ENCODE peak calls at places on chromosome 14, in six cellular contexts. P is HCT116, Q is HepG2, K is K562, F is H1, D is GM12878. M is an unnamed sample.

GRCh38 chr14:35632276-35633071 is 98.5 kb downstream of the INSM2 start:
- DNase-seq in P (no peak), Q (no peak), K (no peak), F (no peak), D (no peak), M (no peak)

GRCh38 chr14:69260979-69261605 is 1.1 kb downstream of the GALNT16 start:
- DNase-seq in P (no peak), Q (no peak), K (peak; percentile 73), F (no peak), D (no peak), M (no peak)

GRCh38 chr14:90274808-90275454 is 18.6 kb downstream of the PSMC1 start:
- DNase-seq in P (no peak), Q (no peak), K (no peak), F (no peak), D (no peak), M (no peak)

GRCh38 chr14:87813211-87813610 is 179.8 kb downstream of the GALC start:
- DNase-seq in P (no peak), Q (no peak), K (no peak), F (no peak), D (no peak), M (no peak)

GRCh38 chr14:39488600-39488999 is 56.4 kb upstream of the FBXO33 start:
- DNase-seq in P (no peak), Q (no peak), K (no peak), F (no peak), D (no peak), M (peak; percentile 57)

GRCh38 chr14:59836116-59836515 is 34.5 kb downstream of the RTN1 start:
- DNase-seq in P (no peak), Q (no peak), K (no peak), F (no peak), D (no peak), M (no peak)

GRCh38 chr14:104681689-104682074 is 7.7 kb upstream of the INF2 start:
- DNase-seq in P (no peak), Q (peak; percentile 46), K (no peak), F (peak; percentile 82), D (no peak), M (peak; percentile 71)

GRCh38 chr14:72419226-72419625 is 474.7 kb downstream of the DPF3 start:
- DNase-seq in P (no peak), Q (no peak), K (no peak), F (no peak), D (no peak), M (no peak)

GRCh38 chr14:94751321-94751720 is 18.6 kb downstream of the GSC start:
- DNase-seq in P (no peak), Q (no peak), K (no peak), F (no peak), D (no peak), M (no peak)

GRCh38 chr14:92575061-92575772 is 61.6 kb downstream of the RIN3 start:
- DNase-seq in P (no peak), Q (no peak), K (no peak), F (no peak), D (no peak), M (no peak)

GRCh38 chr14:20262642-20263128 is 23.6 kb downstream of the OR11H4 start:
- DNase-seq in P (peak; percentile 6), Q (no peak), K (peak; percentile 6), F (no peak), D (peak; percentile 43), M (no peak)

GRCh38 chr14:34165847-34166340 is 215.0 kb upstream of the EGLN3 start:
- DNase-seq in P (no peak), Q (no peak), K (no peak), F (no peak), D (no peak), M (no peak)

GRCh38 chr14:88142990-88143389 is 138.1 kb downstream of the GPR65 start:
- DNase-seq in P (no peak), Q (no peak), K (no peak), F (no peak), D (no peak), M (no peak)

GRCh38 chr14:101370593-101371569 is 190.4 kb upstream of the DIO3 start:
- DNase-seq in P (no peak), Q (no peak), K (no peak), F (no peak), D (no peak), M (no peak)

GRCh38 chr14:61103541-61104339 is 122.7 kb downstream of the SLC38A6 start:
- DNase-seq in P (peak; percentile 76), Q (peak; percentile 78), K (peak; percentile 77), F (peak; percentile 47), D (no peak), M (peak; percentile 22)

GRCh38 chr14:22929848-22930364 is 730 bp upstream of the PRMT5 start:
- DNase-seq in P (no peak), Q (no peak), K (no peak), F (no peak), D (no peak), M (no peak)

GRCh38 chr14:54572316-54572715 is 5.4 kb downstream of the SAMD4A start:
- DNase-seq in P (no peak), Q (peak; percentile 41), K (peak; percentile 29), F (no peak), D (no peak), M (peak; percentile 39)

GRCh38 chr14:77458249-77458950 is 507 bp downstream of the AHSA1 start:
- DNase-seq in P (no peak), Q (peak; percentile 40), K (peak; percentile 33), F (no peak), D (no peak), M (peak; percentile 3)

GRCh38 chr14:98144964-98145363 is 1127.0 kb downstream of the BCL11B start:
- DNase-seq in P (no peak), Q (no peak), K (no peak), F (no peak), D (no peak), M (no peak)

GRCh38 chr14:86708846-86709339 is 1178.9 kb downstream of the FLRT2 start:
- DNase-seq in P (no peak), Q (peak; percentile 99), K (no peak), F (no peak), D (no peak), M (no peak)

GRCh38 chr14:37247777-37248461 is 50.2 kb downstream of the MIPOL1 start:
- DNase-seq in P (no peak), Q (no peak), K (no peak), F (no peak), D (no peak), M (no peak)

DNA sequence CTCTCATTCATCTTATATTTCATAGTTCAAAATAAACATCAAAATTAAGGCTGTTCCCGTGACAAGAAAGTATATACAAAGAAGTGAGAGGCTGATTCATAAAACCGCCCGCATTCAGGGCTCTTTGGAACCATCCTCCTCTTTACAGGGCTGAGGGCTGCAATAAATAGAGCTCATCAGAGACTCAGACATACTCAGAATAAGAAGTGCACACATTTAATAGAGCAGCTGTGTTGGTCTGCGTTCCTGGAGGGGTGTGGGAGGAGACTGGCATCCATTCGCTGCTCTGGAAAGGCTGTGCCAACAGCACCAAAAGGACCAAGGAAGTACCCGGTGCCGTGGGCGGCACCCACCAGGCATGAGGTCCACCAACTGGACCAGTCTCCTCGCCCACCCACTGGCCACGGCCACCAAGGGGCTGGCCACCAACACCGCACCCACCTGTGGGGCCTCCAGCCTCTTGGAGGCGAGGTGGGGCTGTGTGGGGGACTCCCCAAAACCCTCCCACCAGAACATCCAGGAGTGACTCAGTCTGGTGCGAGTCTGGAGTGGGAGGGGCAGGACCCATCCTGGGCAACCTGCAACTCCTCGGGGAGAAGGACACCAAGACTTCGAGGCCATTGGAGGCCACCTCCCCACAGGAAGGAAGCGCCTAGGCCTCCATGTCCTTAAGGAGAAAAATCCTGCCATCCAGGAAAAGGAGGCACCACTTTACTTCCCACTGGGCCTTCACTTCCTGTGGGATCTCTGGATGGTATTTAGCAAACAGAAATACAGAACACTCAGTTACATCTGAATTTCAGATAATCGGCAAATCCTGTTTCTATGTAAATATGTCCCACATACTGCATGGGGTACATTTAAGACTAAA is 32.7 kb downstream of the VCPKMT start:
- DNase-seq in P (no peak), Q (no peak), K (no peak), F (no peak), D (no peak), M (no peak)
- TF ChIP-seq ZNF274 in P (no peak), Q (no peak), K (no peak), F (no peak), D (no peak), M (no peak)

GRCh38 chr14:75293920-75294648 is 15.5 kb downstream of the FOS start:
- DNase-seq in P (peak; percentile 88), Q (peak; percentile 91), K (peak; percentile 95), F (no peak), D (no peak), M (peak; percentile 88)

GRCh38 chr14:75295061-75295461 is 16.4 kb downstream of the FOS start:
- DNase-seq in P (no peak), Q (no peak), K (peak; percentile 65), F (no peak), D (no peak), M (no peak)

GRCh38 chr14:75294649-75295033 is 16.0 kb downstream of the FOS start:
- DNase-seq in P (no peak), Q (no peak), K (peak; percentile 25), F (no peak), D (no peak), M (no peak)

GRCh38 chr14:75297417-75298040 is 18.9 kb downstream of the FOS start:
- DNase-seq in P (no peak), Q (no peak), K (no peak), F (no peak), D (no peak), M (no peak)

DNA sequence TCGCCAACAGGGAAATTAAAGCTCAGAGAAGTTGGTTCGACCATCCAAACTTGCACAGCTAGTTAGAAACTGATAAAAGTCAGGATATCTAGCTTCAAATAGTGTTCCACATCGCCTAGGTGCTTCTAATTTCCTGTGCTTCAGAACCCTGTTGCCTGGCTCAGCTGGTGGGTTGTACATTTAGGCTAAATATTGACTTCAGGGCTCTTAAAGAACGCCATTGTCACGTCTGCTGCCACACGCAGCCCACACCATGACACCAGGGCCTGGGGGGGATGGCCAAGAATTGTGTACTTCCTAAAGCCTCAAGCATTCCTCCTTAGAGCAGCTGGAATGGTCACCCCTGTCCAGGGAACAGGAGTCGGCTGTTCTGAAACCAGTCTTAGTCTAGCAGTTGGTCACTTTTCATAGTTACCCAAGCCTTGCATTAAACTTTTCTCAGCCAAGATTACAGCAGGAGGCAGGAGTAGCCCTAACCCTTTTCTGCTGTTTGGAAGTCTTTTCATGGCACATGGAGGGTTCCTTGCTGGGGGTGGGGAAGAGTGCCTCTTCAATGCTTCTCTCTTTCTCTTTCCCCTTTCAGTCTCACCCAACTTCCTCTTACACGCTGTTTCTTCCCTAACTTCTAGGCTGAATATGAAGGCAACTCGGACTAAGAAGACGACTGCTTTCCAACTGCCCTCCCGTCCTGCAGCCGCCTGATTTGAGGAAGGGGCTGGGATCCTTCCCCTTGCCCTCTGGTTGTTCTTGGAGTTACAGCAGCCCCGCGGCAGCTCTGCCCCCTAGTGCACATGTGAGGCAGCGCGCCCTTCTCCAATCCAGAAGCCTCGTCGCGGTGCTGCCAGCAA is 17.1 kb downstream of the FOS start:
- DNase-seq in P (no peak), Q (no peak), K (peak; percentile 52), F (no peak), D (no peak), M (peak; percentile 72)
- H3K4me1 ChIP-seq in P (peaks cover 31% of the 10 kb centered on the region), Q (peaks cover 63% of the 10 kb centered on the region), K (peaks cover 24% of the 10 kb centered on the region), F (peaks cover 10% of the 10 kb centered on the region), D (peaks cover 17% of the 10 kb centered on the region), M (no peaks in the 10 kb centered on the region)

GRCh38 chr14:64759555-64759938 is 55.3 kb downstream of the PLEKHG3 start:
- DNase-seq in P (no peak), Q (no peak), K (no peak), F (no peak), D (no peak), M (no peak)
- TF ChIP-seq YY1 in P (no peak), Q (no peak), K (no peak), F (no peak), D (no peak), M (no peak)

GRCh38 chr14:32225378-32225920 is 22.4 kb upstream of the RNU6-8 start:
- DNase-seq in P (no peak), Q (no peak), K (no peak), F (no peak), D (no peak), M (no peak)
- TF ChIP-seq ZNF274 in P (no peak), Q (no peak), K (no peak), F (no peak), D (no peak), M (no peak)